ENCODE peak calls at places on chromosomes 7 and 10, in seven cellular contexts. Y, E, J, K, L, Q and M are unnamed samples.

GRCh38 chr7:38973760-38974159 is 3.9 kb upstream of the POU6F2 start:
- DNase-seq in Q (no peak), L (no peak), K (no peak), J (no peak), E (no peak), Y (no peak), M (no peak)

GRCh38 chr10:44960098-44960480 is 487 bp downstream of the RASSF4 start:
- DNase-seq in E (no peak), K (no peak), J (no peak), Q (no peak), Y (no peak), L (no peak), M (no peak)

GRCh38 chr10:57638411-57638810 is 629.3 kb downstream of the IPMK start:
- DNase-seq in Q (no peak), K (no peak), L (no peak), Y (no peak), E (no peak), J (no peak), M (no peak)

GRCh38 chr7:116316838-116317612 is 106.7 kb downstream of the TES start:
- DNase-seq in K (peak), E (peak), Q (peak), Y (no peak), J (peak), L (peak), M (peak)

GRCh38 chr7:108135446-108136190 is 5.5 kb upstream of the LAMB4 start:
- DNase-seq in Y (peak), J (no peak), K (no peak), E (no peak), Q (no peak), L (no peak), M (no peak)

GRCh38 chr10:45150997-45151396 is 150.3 kb downstream of the ZNF22 start:
- DNase-seq in J (no peak), K (no peak), E (no peak), Y (no peak), L (no peak), Q (no peak), M (no peak)

GRCh38 chr7:139775829-139776266 is 1.9 kb downstream of the HIPK2 start:
- DNase-seq in E (peak), Q (peak), K (no peak), J (peak), L (peak), Y (peak), M (peak)

GRCh38 chr10:63352976-63353375 is 112.8 kb downstream of the JMJD1C start:
- DNase-seq in K (no peak), E (no peak), Q (no peak), J (no peak), Y (no peak), L (no peak), M (no peak)

GRCh38 chr7:29194594-29195417 is at the start of gene CHN2:
- DNase-seq in Q (peak), J (peak), K (peak), L (peak), Y (no peak), E (peak), M (no peak)

GRCh38 chr10:103727546-103727963 is 127.8 kb downstream of the SH3PXD2A start:
- DNase-seq in Y (no peak), Q (no peak), K (no peak), L (no peak), E (no peak), J (no peak), M (no peak)

GRCh38 chr7:4707134-4707651 is 25.1 kb downstream of the FOXK1 start:
- DNase-seq in K (no peak), L (no peak), Y (no peak), E (no peak), J (no peak), Q (no peak), M (no peak)

GRCh38 chr10:124409696-124410095 is 9.0 kb downstream of the OAT start:
- DNase-seq in L (no peak), J (no peak), Q (no peak), Y (no peak), E (no peak), K (no peak), M (no peak)

GRCh38 chr10:124625831-124626238 is 118.3 kb downstream of the FAM53B start:
- DNase-seq in J (no peak), L (peak), E (no peak), Y (no peak), Q (no peak), K (no peak), M (no peak)

GRCh38 chr10:21756707-21757600 is 222.9 kb downstream of the MLLT10 start:
- DNase-seq in K (no peak), Y (no peak), E (no peak), L (no peak), J (no peak), Q (no peak), M (no peak)

GRCh38 chr7:39741942-39742623 is 118.7 kb downstream of the RALA start:
- DNase-seq in Q (no peak), L (peak), Y (peak), K (no peak), J (no peak), E (no peak), M (peak)

GRCh38 chr10:19347592-19347991 is 299.0 kb downstream of the MALRD1 start:
- DNase-seq in K (no peak), Y (no peak), E (no peak), Q (no peak), L (no peak), J (no peak), M (no peak)

GRCh38 chr7:103679156-103680132 is 233.4 kb upstream of the SLC26A5 start:
- DNase-seq in L (no peak), K (no peak), Y (no peak), J (no peak), Q (no peak), E (no peak), M (no peak)

GRCh38 chr7:89003619-89003956 is 208.1 kb upstream of the TEX47 start:
- DNase-seq in E (no peak), J (no peak), Q (no peak), K (no peak), L (no peak), Y (no peak), M (no peak)

GRCh38 chr7:101108330-101108857 is 18.5 kb upstream of the SERPINE1 start:
- DNase-seq in J (no peak), Q (peak), E (no peak), L (no peak), Y (peak), K (no peak), M (no peak)

GRCh38 chr7:36430881-36431280 is 41.2 kb downstream of the ANLN start:
- DNase-seq in J (no peak), L (no peak), Y (no peak), E (no peak), Q (no peak), K (no peak), M (no peak)

GRCh38 chr7:13742719-13743640 is 246.5 kb downstream of the ETV1 start:
- DNase-seq in E (no peak), J (peak), L (peak), Y (peak), K (no peak), Q (peak), M (peak)

GRCh38 chr10:19945275-19945674 is 129.0 kb downstream of the PLXDC2 start:
- DNase-seq in Q (no peak), J (peak), K (no peak), Y (no peak), L (peak), E (no peak), M (no peak)

GRCh38 chr7:99631311-99632109 is 14.8 kb downstream of the ZSCAN25 start:
- DNase-seq in L (peak), Y (peak), J (peak), Q (no peak), K (no peak), E (no peak), M (no peak)

GRCh38 chr7:76191783-76192240 is 9.9 kb upstream of the SRRM3 start:
- DNase-seq in L (no peak), Q (no peak), J (no peak), K (no peak), E (no peak), Y (peak), M (peak)

GRCh38 chr7:1694981-1695511 is 25.0 kb downstream of the ELFN1 start:
- DNase-seq in J (peak), Q (no peak), E (no peak), L (peak), Y (no peak), K (peak), M (no peak)

GRCh38 chr7:18495412-18496335 is at the start of gene HDAC9:
- DNase-seq in L (peak), Q (no peak), K (no peak), Y (peak), E (no peak), J (no peak), M (no peak)

GRCh38 chr10:52004342-52004949 is 305.1 kb upstream of the CSTF2T start:
- DNase-seq in L (no peak), Y (peak), E (no peak), J (no peak), K (no peak), Q (no peak), M (peak)

GRCh38 chr10:73998623-73999622 is 1.0 kb downstream of the VCL start:
- DNase-seq in Q (peak), K (peak), L (peak), E (peak), Y (no peak), J (peak), M (peak)

GRCh38 chr7:2980406-2981102 is 63.1 kb downstream of the CARD11 start:
- DNase-seq in E (no peak), L (no peak), Y (no peak), Q (peak), J (no peak), K (peak), M (no peak)

GRCh38 chr10:114343623-114344306 is 60.5 kb downstream of the AFAP1L2 start:
- DNase-seq in Q (no peak), E (no peak), Y (no peak), L (no peak), J (no peak), K (no peak), M (no peak)

GRCh38 chr7:47331179-47331565 is 250.7 kb downstream of the TNS3 start:
- DNase-seq in Y (no peak), L (no peak), K (no peak), Q (no peak), E (no peak), J (no peak), M (no peak)

GRCh38 chr10:37854606-37855005 is 2.8 kb downstream of the ZNF248 start:
- DNase-seq in Q (no peak), J (no peak), K (no peak), Y (no peak), L (no peak), E (no peak), M (no peak)

GRCh38 chr7:79050592-79050991 is 402.9 kb downstream of the MAGI2 start:
- DNase-seq in E (no peak), J (no peak), Y (no peak), Q (no peak), K (no peak), L (peak), M (no peak)

GRCh38 chr7:129438839-129439640 is 4.8 kb downstream of the STRIP2 start:
- DNase-seq in Q (no peak), E (no peak), K (no peak), L (no peak), J (no peak), Y (peak), M (peak)
- TF ChIP-seq POLR2A in Q (no peak), E (no peak), K (no peak), L (no peak), J (no peak), Y (no peak), M (no peak)

GRCh38 chr10:79355420-79356010 is 8.2 kb downstream of the PPIF start:
- DNase-seq in J (no peak), L (no peak), K (no peak), E (no peak), Y (peak), Q (no peak), M (peak)
- TF ChIP-seq POLR2A in J (no peak), L (no peak), K (no peak), E (no peak), Y (no peak), Q (no peak), M (no peak)

DNA sequence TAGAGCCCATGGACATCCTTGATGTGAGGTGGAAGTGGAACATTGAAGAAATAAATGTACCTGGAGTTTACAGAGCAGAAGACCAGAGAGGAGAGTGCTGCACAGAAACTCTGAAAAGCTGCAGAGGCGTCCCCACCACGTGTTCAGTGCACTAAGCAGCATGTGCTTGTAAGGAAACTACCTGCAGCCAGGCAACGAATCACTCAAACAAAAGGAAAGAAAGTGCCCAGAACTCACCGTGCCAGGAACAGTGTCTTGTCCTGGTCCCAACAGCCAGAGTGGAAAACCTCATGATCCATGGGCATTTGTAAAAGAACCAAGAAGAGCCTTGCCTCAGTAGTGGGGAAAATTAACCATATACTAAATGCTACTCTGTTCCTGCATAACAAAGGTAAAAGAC is 32.3 kb downstream of the SUV39H2 start:
- DNase-seq in Y (no peak), J (no peak), Q (no peak), L (no peak), K (no peak), E (no peak), M (no peak)
- TF ChIP-seq POLR2A in Y (no peak), J (no peak), Q (no peak), L (no peak), K (no peak), E (no peak), M (no peak)

GRCh38 chr7:127347567-127348246 is 44.8 kb downstream of the ZNF800 start:
- DNase-seq in K (peak), L (peak), Q (no peak), Y (peak), J (peak), E (no peak), M (no peak)
- TF ChIP-seq POLR2A in K (no peak), L (no peak), Q (no peak), Y (no peak), J (no peak), E (no peak), M (no peak)

GRCh38 chr10:122222638-122223037 is 48.5 kb upstream of the BTBD16 start:
- DNase-seq in L (no peak), Y (no peak), K (no peak), E (no peak), J (no peak), Q (no peak), M (no peak)
- TF ChIP-seq POLR2A in L (no peak), Y (no peak), K (no peak), E (no peak), J (no peak), Q (no peak), M (no peak)

DNA sequence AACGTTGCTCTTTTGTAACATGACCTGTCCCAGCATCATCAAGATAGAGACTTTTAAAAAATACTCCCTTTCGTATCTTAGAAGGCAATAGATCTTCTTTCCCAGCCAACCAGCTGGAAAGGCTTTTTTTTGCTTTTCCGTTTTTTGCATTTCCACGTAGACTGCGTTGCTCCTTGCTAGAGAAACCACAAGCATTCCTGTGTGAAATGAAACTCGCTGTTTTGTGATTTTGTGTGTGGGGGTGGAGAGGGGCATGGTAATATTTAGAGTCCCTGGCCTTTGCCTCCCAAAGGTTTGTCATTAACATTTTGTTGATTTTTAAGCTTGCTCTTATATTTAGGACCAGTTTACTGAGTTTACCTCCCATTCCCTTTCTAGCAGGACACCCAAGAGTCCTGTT is 243.5 kb downstream of the BICC1 start:
- DNase-seq in L (no peak), Q (no peak), Y (no peak), K (no peak), E (no peak), J (no peak), M (no peak)
- TF ChIP-seq POLR2A in L (no peak), Q (no peak), Y (no peak), K (no peak), E (no peak), J (no peak), M (no peak)

GRCh38 chr10:131982185-131982756 is 548 bp upstream of the BNIP3 start:
- DNase-seq in E (no peak), Q (no peak), K (peak), L (no peak), J (no peak), Y (no peak), M (no peak)
- TF ChIP-seq POLR2A in E (no peak), Q (peak), K (no peak), L (no peak), J (no peak), Y (peak), M (peak)

GRCh38 chr10:5888843-5889623 is 660 bp downstream of the ANKRD16 start:
- DNase-seq in Y (peak), J (peak), K (peak), L (peak), Q (no peak), E (no peak), M (no peak)
- TF ChIP-seq POLR2A in Y (no peak), J (no peak), K (no peak), L (no peak), Q (no peak), E (no peak), M (no peak)

DNA sequence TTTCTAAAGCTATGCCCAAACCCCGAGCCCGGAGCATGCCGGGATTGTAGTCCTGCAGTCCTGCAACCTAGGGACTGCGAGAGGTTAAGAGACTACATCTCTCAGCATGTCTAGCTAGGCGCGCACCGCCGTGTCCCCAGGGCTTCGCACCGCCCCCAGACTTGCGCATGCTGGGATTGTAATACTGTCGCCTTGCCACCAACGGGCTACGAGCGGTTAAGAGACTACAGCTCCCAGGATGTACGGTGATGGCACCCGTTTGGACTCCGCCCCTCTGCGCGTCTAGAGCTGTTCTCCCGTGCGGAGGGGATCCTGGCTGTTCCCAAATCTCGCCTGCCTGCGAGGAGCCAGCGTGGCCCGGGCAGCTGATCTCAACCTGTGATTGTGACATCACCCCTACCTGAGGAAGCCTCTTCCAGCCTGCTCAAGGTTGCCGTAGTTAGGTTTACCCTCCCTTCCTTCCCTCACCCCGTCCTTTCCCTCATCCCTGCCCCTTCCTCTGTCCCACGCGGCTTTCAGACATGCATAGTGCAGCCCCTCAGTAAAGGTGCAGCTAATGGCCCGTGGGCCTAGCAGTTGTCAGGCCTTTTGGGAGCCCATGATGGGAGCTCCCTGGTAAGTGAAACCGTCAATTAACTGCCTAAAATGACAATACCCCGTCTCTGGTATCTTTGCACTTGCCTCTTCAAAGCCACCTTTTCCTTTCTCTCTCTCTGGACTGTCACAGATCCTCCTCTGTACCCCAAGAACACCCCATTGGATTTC is 6.3 kb upstream of the ZNF736 start:
- DNase-seq in K (peak), L (peak), Q (peak), J (peak), Y (peak), E (peak), M (no peak)
- TF ChIP-seq POLR2A in K (no peak), L (peak), Q (peak), J (peak), Y (peak), E (no peak), M (no peak)